ENCODE peak calls at places on chromosomes 11 and 22, in nine cellular contexts. One of them, this sample, is unnamed.

GRCh38 chr22:46681010-46681409 is 57.0 kb downstream of the CERK start:
- DNase-seq in HCT116: no peak
- DNase-seq in CD8-positive, alpha-beta memory T cell: no peak
- DNase-seq in PC-9: no peak
- DNase-seq in body of pancreas: no peak
- DNase-seq in SJSA1: no peak
- DNase-seq in Peyer's patch: no peak
- DNase-seq in heart left ventricle: no peak
- DNase-seq in H7: peak; percentile 92
- DNase-seq in this sample: no peak

GRCh38 chr22:27686534-27686933 is 115.0 kb downstream of the MN1 start:
- DNase-seq in H7: no peak
- DNase-seq in PC-9: peak; percentile 79
- DNase-seq in HCT116: peak; percentile 68
- DNase-seq in CD8-positive, alpha-beta memory T cell: no peak
- DNase-seq in SJSA1: peak; percentile 39
- DNase-seq in heart left ventricle: peak; percentile 92
- DNase-seq in body of pancreas: peak; percentile 76
- DNase-seq in Peyer's patch: peak; percentile 67
- DNase-seq in this sample: peak; percentile 36

GRCh38 chr11:106087815-106088435 is 10.5 kb downstream of the AASDHPPT start:
- DNase-seq in body of pancreas: peak; percentile 70
- DNase-seq in PC-9: peak; percentile 54
- DNase-seq in Peyer's patch: peak; percentile 82
- DNase-seq in SJSA1: peak; percentile 10
- DNase-seq in CD8-positive, alpha-beta memory T cell: peak; percentile 16
- DNase-seq in HCT116: peak; percentile 33
- DNase-seq in H7: no peak
- DNase-seq in heart left ventricle: peak; percentile 23
- DNase-seq in this sample: peak; percentile 47

GRCh38 chr22:48180631-48181030 is 1418.2 kb downstream of the TBC1D22A start:
- DNase-seq in CD8-positive, alpha-beta memory T cell: no peak
- DNase-seq in Peyer's patch: no peak
- DNase-seq in body of pancreas: no peak
- DNase-seq in PC-9: no peak
- DNase-seq in HCT116: no peak
- DNase-seq in SJSA1: no peak
- DNase-seq in heart left ventricle: no peak
- DNase-seq in H7: no peak
- DNase-seq in this sample: no peak

GRCh38 chr11:46222485-46223251 is 54.8 kb upstream of the CREB3L1 start:
- DNase-seq in SJSA1: no peak
- DNase-seq in Peyer's patch: no peak
- DNase-seq in PC-9: no peak
- DNase-seq in CD8-positive, alpha-beta memory T cell: no peak
- DNase-seq in HCT116: no peak
- DNase-seq in body of pancreas: no peak
- DNase-seq in H7: peak; percentile 54
- DNase-seq in heart left ventricle: no peak
- DNase-seq in this sample: no peak

GRCh38 chr22:36921309-36922096 is 8.1 kb downstream of the CSF2RB start:
- DNase-seq in CD8-positive, alpha-beta memory T cell: no peak
- DNase-seq in body of pancreas: peak; percentile 53
- DNase-seq in H7: no peak
- DNase-seq in Peyer's patch: no peak
- DNase-seq in HCT116: no peak
- DNase-seq in PC-9: no peak
- DNase-seq in heart left ventricle: no peak
- DNase-seq in SJSA1: no peak
- DNase-seq in this sample: no peak

GRCh38 chr11:121035823-121036222 is 11.9 kb downstream of the TBCEL start:
- DNase-seq in H7: no peak
- DNase-seq in body of pancreas: no peak
- DNase-seq in HCT116: no peak
- DNase-seq in heart left ventricle: no peak
- DNase-seq in PC-9: no peak
- DNase-seq in CD8-positive, alpha-beta memory T cell: no peak
- DNase-seq in SJSA1: no peak
- DNase-seq in Peyer's patch: no peak
- DNase-seq in this sample: no peak

GRCh38 chr11:28123151-28123571 is 15.0 kb downstream of the METTL15 start:
- DNase-seq in CD8-positive, alpha-beta memory T cell: no peak
- DNase-seq in SJSA1: peak; percentile 68
- DNase-seq in HCT116: no peak
- DNase-seq in heart left ventricle: no peak
- DNase-seq in Peyer's patch: no peak
- DNase-seq in H7: no peak
- DNase-seq in body of pancreas: no peak
- DNase-seq in PC-9: no peak
- DNase-seq in this sample: no peak

GRCh38 chr22:50027639-50028537 is 15.3 kb upstream of the IL17REL start:
- DNase-seq in heart left ventricle: no peak
- DNase-seq in HCT116: no peak
- DNase-seq in body of pancreas: no peak
- DNase-seq in H7: peak; percentile 61
- DNase-seq in CD8-positive, alpha-beta memory T cell: peak; percentile 60
- DNase-seq in Peyer's patch: peak; percentile 46
- DNase-seq in PC-9: peak; percentile 80
- DNase-seq in SJSA1: no peak
- DNase-seq in this sample: no peak

GRCh38 chr22:49031746-49032330 is 795.8 kb downstream of the BRD1 start:
- DNase-seq in body of pancreas: no peak
- DNase-seq in PC-9: no peak
- DNase-seq in SJSA1: no peak
- DNase-seq in H7: no peak
- DNase-seq in HCT116: no peak
- DNase-seq in heart left ventricle: peak; percentile 6
- DNase-seq in Peyer's patch: no peak
- DNase-seq in CD8-positive, alpha-beta memory T cell: no peak
- DNase-seq in this sample: no peak

GRCh38 chr11:119608201-119608600 is 120.8 kb downstream of the NECTIN1 start:
- DNase-seq in body of pancreas: no peak
- DNase-seq in CD8-positive, alpha-beta memory T cell: no peak
- DNase-seq in Peyer's patch: no peak
- DNase-seq in SJSA1: no peak
- DNase-seq in HCT116: no peak
- DNase-seq in H7: no peak
- DNase-seq in heart left ventricle: no peak
- DNase-seq in PC-9: no peak
- DNase-seq in this sample: no peak

GRCh38 chr22:33867118-33867863 is 53.0 kb downstream of the LARGE1 start:
- DNase-seq in CD8-positive, alpha-beta memory T cell: no peak
- DNase-seq in HCT116: no peak
- DNase-seq in heart left ventricle: no peak
- DNase-seq in H7: no peak
- DNase-seq in SJSA1: peak; percentile 73
- DNase-seq in Peyer's patch: peak; percentile 80
- DNase-seq in PC-9: peak; percentile 76
- DNase-seq in body of pancreas: no peak
- DNase-seq in this sample: peak; percentile 93

GRCh38 chr22:40703174-40703573 is 23.9 kb downstream of the MCHR1 start:
- DNase-seq in body of pancreas: no peak
- DNase-seq in H7: no peak
- DNase-seq in Peyer's patch: no peak
- DNase-seq in CD8-positive, alpha-beta memory T cell: no peak
- DNase-seq in heart left ventricle: no peak
- DNase-seq in SJSA1: no peak
- DNase-seq in HCT116: no peak
- DNase-seq in PC-9: no peak
- DNase-seq in this sample: no peak

GRCh38 chr11:115963170-115963569 is 459.0 kb upstream of the CADM1 start:
- DNase-seq in Peyer's patch: no peak
- DNase-seq in PC-9: no peak
- DNase-seq in HCT116: no peak
- DNase-seq in CD8-positive, alpha-beta memory T cell: no peak
- DNase-seq in SJSA1: no peak
- DNase-seq in heart left ventricle: no peak
- DNase-seq in H7: no peak
- DNase-seq in body of pancreas: no peak
- DNase-seq in this sample: no peak

GRCh38 chr22:20635227-20635591 is 127.8 kb downstream of the MED15 start:
- DNase-seq in CD8-positive, alpha-beta memory T cell: no peak
- DNase-seq in H7: no peak
- DNase-seq in HCT116: no peak
- DNase-seq in heart left ventricle: no peak
- DNase-seq in body of pancreas: no peak
- DNase-seq in Peyer's patch: no peak
- DNase-seq in PC-9: no peak
- DNase-seq in SJSA1: no peak
- DNase-seq in this sample: no peak

GRCh38 chr22:19811211-19811621 is 43.5 kb downstream of the GNB1L start:
- DNase-seq in heart left ventricle: no peak
- DNase-seq in SJSA1: no peak
- DNase-seq in HCT116: no peak
- DNase-seq in body of pancreas: no peak
- DNase-seq in H7: peak; percentile 56
- DNase-seq in CD8-positive, alpha-beta memory T cell: no peak
- DNase-seq in Peyer's patch: peak; percentile 31
- DNase-seq in PC-9: no peak
- DNase-seq in this sample: no peak

GRCh38 chr22:41021655-41022454 is 70.5 kb upstream of the EP300 start:
- DNase-seq in PC-9: peak; percentile 55
- DNase-seq in heart left ventricle: peak; percentile 81
- DNase-seq in SJSA1: peak; percentile 78
- DNase-seq in Peyer's patch: peak; percentile 81
- DNase-seq in HCT116: peak; percentile 41
- DNase-seq in CD8-positive, alpha-beta memory T cell: peak; percentile 48
- DNase-seq in H7: peak; percentile 90
- DNase-seq in body of pancreas: peak; percentile 75
- DNase-seq in this sample: peak; percentile 81

GRCh38 chr11:113736323-113736722 is 30.2 kb upstream of the TMPRSS5 start:
- DNase-seq in Peyer's patch: no peak
- DNase-seq in SJSA1: no peak
- DNase-seq in CD8-positive, alpha-beta memory T cell: no peak
- DNase-seq in H7: no peak
- DNase-seq in HCT116: no peak
- DNase-seq in body of pancreas: no peak
- DNase-seq in PC-9: no peak
- DNase-seq in heart left ventricle: no peak
- DNase-seq in this sample: no peak

DNA sequence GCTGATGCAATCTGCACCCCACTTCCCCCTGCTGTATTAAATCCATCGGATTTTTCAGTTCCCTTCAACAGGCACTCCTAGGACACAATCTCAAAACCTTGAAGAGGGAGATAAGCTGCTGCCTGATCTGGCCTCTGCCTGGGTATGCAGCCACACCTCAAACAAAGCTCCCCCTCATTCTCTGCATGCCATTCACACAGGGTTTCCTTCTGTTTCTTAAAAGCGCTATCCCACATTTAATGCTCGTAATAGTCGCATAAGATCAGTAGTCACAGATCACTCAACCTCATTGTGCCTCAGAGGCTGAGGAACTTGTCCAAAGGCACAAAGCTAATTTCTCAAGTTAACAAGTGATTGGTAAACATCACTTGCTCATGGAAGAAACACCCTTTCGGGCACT is 34.0 kb downstream of the UQCR10 start:
- DNase-seq in heart left ventricle: peak; percentile 3
- DNase-seq in H7: no peak
- DNase-seq in PC-9: peak; percentile 40
- DNase-seq in Peyer's patch: no peak
- DNase-seq in SJSA1: no peak
- DNase-seq in body of pancreas: no peak
- DNase-seq in CD8-positive, alpha-beta memory T cell: no peak
- DNase-seq in HCT116: no peak
- DNase-seq in this sample: no peak
- H3K36me3 ChIP-seq in heart left ventricle: peaks cover 98% of the 10 kb centered on the region
- H3K36me3 ChIP-seq in H7: peaks cover 19% of the 10 kb centered on the region
- H3K36me3 ChIP-seq in PC-9: peaks cover 11% of the 10 kb centered on the region
- H3K36me3 ChIP-seq in Peyer's patch: no peaks in the 10 kb centered on the region
- H3K36me3 ChIP-seq in SJSA1: peaks cover 89% of the 10 kb centered on the region
- H3K36me3 ChIP-seq in body of pancreas: peaks cover 7% of the 10 kb centered on the region
- H3K36me3 ChIP-seq in CD8-positive, alpha-beta memory T cell: peaks cover 81% of the 10 kb centered on the region
- H3K36me3 ChIP-seq in HCT116: peaks cover 39% of the 10 kb centered on the region
- H3K36me3 ChIP-seq in this sample: peaks cover 45% of the 10 kb centered on the region

GRCh38 chr22:38858492-38858891 is 13.5 kb downstream of the CBX6 start:
- DNase-seq in H7: peak; percentile 44
- DNase-seq in HCT116: no peak
- DNase-seq in body of pancreas: no peak
- DNase-seq in CD8-positive, alpha-beta memory T cell: no peak
- DNase-seq in Peyer's patch: no peak
- DNase-seq in heart left ventricle: no peak
- DNase-seq in PC-9: no peak
- DNase-seq in SJSA1: no peak
- DNase-seq in this sample: no peak
- H3K36me3 ChIP-seq in H7: no peaks in the 10 kb centered on the region
- H3K36me3 ChIP-seq in HCT116: no peaks in the 10 kb centered on the region
- H3K36me3 ChIP-seq in body of pancreas: no peaks in the 10 kb centered on the region
- H3K36me3 ChIP-seq in CD8-positive, alpha-beta memory T cell: no peaks in the 10 kb centered on the region
- H3K36me3 ChIP-seq in Peyer's patch: no peaks in the 10 kb centered on the region
- H3K36me3 ChIP-seq in heart left ventricle: no peaks in the 10 kb centered on the region
- H3K36me3 ChIP-seq in PC-9: no peaks in the 10 kb centered on the region
- H3K36me3 ChIP-seq in SJSA1: no peaks in the 10 kb centered on the region
- H3K36me3 ChIP-seq in this sample: no peaks in the 10 kb centered on the region

GRCh38 chr22:35323305-35323704 is 23.6 kb downstream of the TOM1 start:
- DNase-seq in Peyer's patch: no peak
- DNase-seq in body of pancreas: no peak
- DNase-seq in heart left ventricle: no peak
- DNase-seq in H7: no peak
- DNase-seq in PC-9: no peak
- DNase-seq in SJSA1: no peak
- DNase-seq in CD8-positive, alpha-beta memory T cell: no peak
- DNase-seq in HCT116: no peak
- DNase-seq in this sample: no peak
- H3K36me3 ChIP-seq in Peyer's patch: no peaks in the 10 kb centered on the region
- H3K36me3 ChIP-seq in body of pancreas: peaks cover 8% of the 10 kb centered on the region
- H3K36me3 ChIP-seq in heart left ventricle: peaks cover 100% of the 10 kb centered on the region
- H3K36me3 ChIP-seq in H7: peaks cover 6% of the 10 kb centered on the region
- H3K36me3 ChIP-seq in PC-9: peaks cover 26% of the 10 kb centered on the region
- H3K36me3 ChIP-seq in SJSA1: peaks cover 22% of the 10 kb centered on the region
- H3K36me3 ChIP-seq in CD8-positive, alpha-beta memory T cell: peaks cover 28% of the 10 kb centered on the region
- H3K36me3 ChIP-seq in HCT116: peaks cover 11% of the 10 kb centered on the region
- H3K36me3 ChIP-seq in this sample: peaks cover 13% of the 10 kb centered on the region

GRCh38 chr22:26552466-26552865 is 37.5 kb downstream of the TPST2 start:
- DNase-seq in PC-9: no peak
- DNase-seq in heart left ventricle: no peak
- DNase-seq in HCT116: no peak
- DNase-seq in Peyer's patch: no peak
- DNase-seq in body of pancreas: no peak
- DNase-seq in SJSA1: no peak
- DNase-seq in CD8-positive, alpha-beta memory T cell: no peak
- DNase-seq in H7: no peak
- DNase-seq in this sample: no peak

GRCh38 chr22:26549902-26550497 is 37.7 kb upstream of the TFIP11 start:
- DNase-seq in SJSA1: no peak
- DNase-seq in HCT116: no peak
- DNase-seq in Peyer's patch: no peak
- DNase-seq in PC-9: no peak
- DNase-seq in H7: no peak
- DNase-seq in CD8-positive, alpha-beta memory T cell: no peak
- DNase-seq in heart left ventricle: no peak
- DNase-seq in body of pancreas: no peak
- DNase-seq in this sample: no peak

GRCh38 chr22:26550498-26551033 is 38.3 kb upstream of the TFIP11 start:
- DNase-seq in Peyer's patch: no peak
- DNase-seq in PC-9: no peak
- DNase-seq in SJSA1: peak; percentile 87
- DNase-seq in body of pancreas: peak; percentile 76
- DNase-seq in H7: no peak
- DNase-seq in heart left ventricle: peak; percentile 86
- DNase-seq in HCT116: no peak
- DNase-seq in CD8-positive, alpha-beta memory T cell: no peak
- DNase-seq in this sample: no peak

GRCh38 chr22:26553056-26553752 is 36.7 kb downstream of the TPST2 start:
- DNase-seq in Peyer's patch: no peak
- DNase-seq in SJSA1: peak; percentile 74
- DNase-seq in HCT116: no peak
- DNase-seq in H7: no peak
- DNase-seq in CD8-positive, alpha-beta memory T cell: no peak
- DNase-seq in heart left ventricle: no peak
- DNase-seq in body of pancreas: peak; percentile 87
- DNase-seq in PC-9: no peak
- DNase-seq in this sample: no peak

GRCh38 chr22:26551568-26551967 is 38.4 kb downstream of the TPST2 start:
- DNase-seq in H7: no peak
- DNase-seq in heart left ventricle: no peak
- DNase-seq in PC-9: no peak
- DNase-seq in CD8-positive, alpha-beta memory T cell: no peak
- DNase-seq in SJSA1: no peak
- DNase-seq in body of pancreas: no peak
- DNase-seq in HCT116: no peak
- DNase-seq in Peyer's patch: no peak
- DNase-seq in this sample: no peak
- H3K36me3 ChIP-seq in H7: no peaks in the 10 kb centered on the region
- H3K36me3 ChIP-seq in heart left ventricle: no peaks in the 10 kb centered on the region
- H3K36me3 ChIP-seq in PC-9: no peaks in the 10 kb centered on the region
- H3K36me3 ChIP-seq in CD8-positive, alpha-beta memory T cell: no peaks in the 10 kb centered on the region
- H3K36me3 ChIP-seq in SJSA1: peaks cover 12% of the 10 kb centered on the region
- H3K36me3 ChIP-seq in body of pancreas: no peaks in the 10 kb centered on the region
- H3K36me3 ChIP-seq in HCT116: no peaks in the 10 kb centered on the region
- H3K36me3 ChIP-seq in Peyer's patch: no peaks in the 10 kb centered on the region
- H3K36me3 ChIP-seq in this sample: no peaks in the 10 kb centered on the region

This sample was measured in small intestine.